ENCODE peak calls at places on chromosomes 11 and 22, in ten cellular contexts. Q is GM20000; Y is stimulated activated CD8-positive, alpha-beta memory T cell treated with anti-CD3 and anti-CD28 coated beads, Interleukin-15, amount 100 ng/mL, for 24 hours; F is hypothalamus; D is HS-5; O is NCI-H1694; V is WERI-Rb-1; C is globus pallidus; N is Peyer's patch; K is GM13977. W is an unnamed sample.

GRCh38 chr11:110196241-110196754 is 100.1 kb downstream of the RDX start:
- DNase-seq in V (no peak), N (no peak), C (no peak), O (no peak), D (peak), K (no peak), Q (no peak), Y (no peak), F (no peak), W (peak)

GRCh38 chr11:60159284-60159683 is 23.6 kb downstream of the MS4A6A start:
- DNase-seq in N (no peak), K (no peak), F (no peak), C (no peak), Q (no peak), Y (no peak), O (no peak), V (no peak), D (no peak), W (no peak)

GRCh38 chr11:45026835-45027234 is 76.2 kb upstream of the TP53I11 start:
- DNase-seq in K (no peak), F (no peak), V (no peak), C (no peak), D (no peak), Q (no peak), O (peak), N (no peak), Y (no peak), W (no peak)

GRCh38 chr22:40235418-40235817 is 57.7 kb downstream of the TNRC6B start:
- DNase-seq in C (no peak), D (no peak), Y (no peak), O (no peak), N (no peak), Q (no peak), K (no peak), V (no peak), F (no peak), W (no peak)

GRCh38 chr11:6357222-6357621 is 33.1 kb upstream of the SMPD1 start:
- DNase-seq in O (no peak), K (no peak), Q (no peak), Y (no peak), N (no peak), V (no peak), F (no peak), D (peak), C (no peak), W (peak)

GRCh38 chr11:95863486-95864140 is 60.3 kb downstream of the MTMR2 start:
- DNase-seq in Y (no peak), K (no peak), F (no peak), O (no peak), V (no peak), C (no peak), Q (no peak), D (peak), N (no peak), W (no peak)

GRCh38 chr11:2135648-2136201 is 3.5 kb downstream of the IGF2 start:
- DNase-seq in N (no peak), D (no peak), O (no peak), Q (no peak), Y (no peak), C (no peak), F (no peak), K (no peak), V (no peak), W (no peak)

GRCh38 chr11:134330611-134331564 is 900 bp upstream of the GLB1L2 start:
- DNase-seq in N (no peak), Y (no peak), F (no peak), C (peak), V (no peak), Q (no peak), D (no peak), O (no peak), K (no peak), W (no peak)

GRCh38 chr11:26331911-26332571 is at the start of gene ANO3:
- DNase-seq in N (peak), C (peak), K (peak), Y (no peak), Q (peak), V (peak), D (no peak), O (no peak), F (peak), W (peak)

GRCh38 chr22:48142388-48142787 is 1379.9 kb downstream of the TBC1D22A start:
- DNase-seq in D (no peak), Y (no peak), F (no peak), Q (no peak), K (no peak), C (no peak), V (no peak), N (no peak), O (no peak), W (no peak)

GRCh38 chr11:119680899-119681370 is 48.1 kb downstream of the NECTIN1 start:
- DNase-seq in O (no peak), C (peak), Q (no peak), K (no peak), Y (no peak), D (no peak), N (no peak), F (no peak), V (no peak), W (no peak)

GRCh38 chr22:29205598-29206371 is at the start of gene EMID1:
- DNase-seq in F (no peak), Q (peak), O (no peak), K (peak), V (peak), C (no peak), D (no peak), N (no peak), Y (no peak), W (peak)

GRCh38 chr11:85752890-85753581 is 57.9 kb downstream of the SYTL2 start:
- DNase-seq in Q (no peak), V (no peak), K (no peak), F (no peak), O (no peak), Y (peak), D (no peak), N (no peak), C (no peak), W (no peak)

GRCh38 chr11:67415501-67416304 is at the start of gene CARNS1:
- DNase-seq in N (no peak), O (no peak), V (peak), K (no peak), F (peak), C (no peak), Y (no peak), Q (no peak), D (no peak), W (no peak)

GRCh38 chr11:85483861-85484260 is 143.3 kb downstream of the DLG2 start:
- DNase-seq in Q (no peak), N (no peak), C (no peak), Y (no peak), K (no peak), V (no peak), O (no peak), F (no peak), D (no peak), W (no peak)

GRCh38 chr11:27882066-27882697 is 181.9 kb upstream of the BDNF start:
- DNase-seq in D (no peak), Y (no peak), C (no peak), N (no peak), O (no peak), V (no peak), F (no peak), Q (peak), K (no peak), W (no peak)

GRCh38 chr22:50182176-50183081 is 3.3 kb upstream of the TRABD start:
- DNase-seq in K (no peak), C (no peak), N (no peak), Q (no peak), V (no peak), O (no peak), F (no peak), D (no peak), Y (no peak), W (no peak)

GRCh38 chr22:35314161-35314942 is 14.7 kb downstream of the TOM1 start:
- DNase-seq in V (peak), C (no peak), Q (no peak), K (no peak), F (no peak), D (no peak), Y (no peak), O (no peak), N (no peak), W (no peak)

GRCh38 chr11:114321621-114322257 is 25.5 kb downstream of the NNMT start:
- DNase-seq in V (no peak), D (peak), F (no peak), Q (no peak), N (no peak), K (no peak), C (no peak), O (no peak), Y (no peak), W (peak)

GRCh38 chr11:44120169-44120568 is 24.7 kb downstream of the EXT2 start:
- DNase-seq in C (no peak), F (no peak), Q (no peak), D (no peak), Y (no peak), N (no peak), V (peak), K (no peak), O (no peak), W (peak)

GRCh38 chr11:131658414-131658813 is 288.0 kb downstream of the NTM start:
- DNase-seq in O (no peak), C (no peak), N (no peak), F (no peak), K (no peak), D (no peak), Y (no peak), V (no peak), Q (no peak), W (no peak)

GRCh38 chr11:14007566-14007965 is 45.0 kb downstream of the SPON1 start:
- DNase-seq in Y (no peak), N (no peak), Q (no peak), D (no peak), V (peak), O (no peak), C (no peak), F (no peak), K (no peak), W (no peak)

GRCh38 chr11:44741976-44742375 is 15.2 kb downstream of the TSPAN18 start:
- DNase-seq in D (no peak), N (no peak), K (no peak), Y (no peak), O (no peak), V (no peak), C (no peak), Q (no peak), F (no peak), W (no peak)

GRCh38 chr11:132463941-132464340 is 1068.4 kb downstream of the OPCML start:
- DNase-seq in K (no peak), O (no peak), Y (no peak), N (no peak), D (no peak), F (no peak), Q (no peak), C (no peak), V (no peak), W (no peak)

GRCh38 chr11:29310016-29310415 is 706.8 kb downstream of the KCNA4 start:
- DNase-seq in N (no peak), F (no peak), Y (no peak), V (no peak), K (no peak), Q (no peak), O (no peak), D (peak), C (no peak), W (no peak)

GRCh38 chr22:48938741-48939140 is 888.9 kb downstream of the BRD1 start:
- DNase-seq in V (no peak), Y (no peak), F (no peak), C (no peak), O (no peak), D (no peak), K (no peak), Q (no peak), N (no peak), W (no peak)

GRCh38 chr22:30007361-30007760 is 72.9 kb upstream of the HORMAD2 start:
- DNase-seq in D (no peak), O (no peak), F (no peak), V (no peak), K (no peak), Y (no peak), Q (no peak), C (no peak), N (no peak), W (no peak)

GRCh38 chr11:72848846-72849466 is 34.7 kb downstream of the ATG16L2 start:
- DNase-seq in V (peak), F (no peak), D (no peak), N (no peak), O (peak), Y (no peak), Q (no peak), K (no peak), C (no peak), W (peak)

GRCh38 chr11:11580831-11581492 is 40.8 kb downstream of the GALNT18 start:
- DNase-seq in D (no peak), Y (no peak), F (peak), Q (no peak), K (no peak), N (no peak), C (peak), V (no peak), O (no peak), W (no peak)

GRCh38 chr11:72721689-72722049 is 30.5 kb downstream of the ARAP1 start:
- DNase-seq in C (no peak), K (no peak), N (peak), F (no peak), V (no peak), Y (no peak), D (no peak), O (no peak), Q (no peak), W (no peak)

GRCh38 chr11:86941077-86941870 is 13.9 kb downstream of the FZD4 start:
- DNase-seq in Q (no peak), Y (no peak), D (no peak), O (no peak), V (no peak), N (no peak), F (no peak), C (no peak), K (no peak), W (no peak)

GRCh38 chr22:36409911-36410756 is 22.4 kb upstream of the MYH9 start:
- DNase-seq in V (no peak), F (no peak), N (peak), K (peak), Y (no peak), O (no peak), D (no peak), C (no peak), Q (peak), W (no peak)

GRCh38 chr11:95330332-95330731 is 99.3 kb upstream of the SESN3 start:
- DNase-seq in D (no peak), O (no peak), Q (no peak), Y (no peak), N (no peak), F (no peak), V (no peak), K (no peak), C (no peak), W (no peak)

GRCh38 chr11:69862797-69863543 is 43.8 kb upstream of the FGF3 start:
- DNase-seq in D (no peak), C (no peak), Y (no peak), O (no peak), F (no peak), N (peak), K (no peak), V (no peak), Q (no peak), W (no peak)

GRCh38 chr22:35601743-35602633 is 15.1 kb downstream of the MB start:
- DNase-seq in V (no peak), O (no peak), N (no peak), Q (no peak), Y (no peak), C (no peak), K (no peak), F (no peak), D (peak), W (no peak)

GRCh38 chr11:57979532-57980079 is 44.1 kb upstream of the OR9Q1 start:
- DNase-seq in Q (no peak), K (no peak), N (no peak), F (no peak), C (no peak), V (no peak), O (no peak), D (no peak), Y (no peak), W (no peak)

GRCh38 chr11:86116996-86117705 is 48.3 kb upstream of the PICALM start:
- DNase-seq in V (no peak), K (no peak), N (no peak), O (no peak), F (no peak), C (no peak), Y (no peak), Q (no peak), D (no peak), W (no peak)